ENCODE peak calls at places on chromosomes 13 and 19, in eight cellular contexts. D, S, K, L, B, E, I and O are unnamed samples.

GRCh38 chr13:28739376-28739775 is 20.6 kb upstream of the SLC46A3 start:
- DNase-seq in D (no peak), K (no peak), S (no peak), I (no peak), E (no peak), B (no peak), L (no peak), O (no peak)

GRCh38 chr13:98118865-98119264 is 24.0 kb upstream of the FARP1 start:
- DNase-seq in L (no peak), E (no peak), B (no peak), S (no peak), K (no peak), D (no peak), I (no peak), O (no peak)

GRCh38 chr13:50509771-50510441 is 333.6 kb downstream of the DLEU7 start:
- DNase-seq in K (no peak), D (no peak), I (no peak), L (no peak), E (no peak), B (no peak), S (peak; percentile 24), O (no peak)

GRCh38 chr19:52923782-52924593 is 760 bp upstream of the ZNF888 start:
- DNase-seq in K (no peak), B (no peak), E (peak; percentile 26), I (peak; percentile 48), D (no peak), S (peak; percentile 44), L (no peak), O (peak; percentile 42)

GRCh38 chr19:50720921-50721291 is 1.3 kb upstream of the SHANK1 start:
- DNase-seq in L (no peak), K (peak; percentile 27), S (peak; percentile 34), E (no peak), I (peak; percentile 69), B (no peak), D (no peak), O (no peak)

GRCh38 chr13:67235265-67235664 is 5.1 kb upstream of the PCDH9 start:
- DNase-seq in B (no peak), L (no peak), I (no peak), S (no peak), E (no peak), D (no peak), K (no peak), O (no peak)

GRCh38 chr19:32896516-32897214 is 27.1 kb upstream of the SLC7A9 start:
- DNase-seq in K (no peak), B (no peak), D (no peak), I (peak; percentile 17), L (no peak), E (peak; percentile 3), S (no peak), O (no peak)

GRCh38 chr19:19039901-19040300 is 6.5 kb downstream of the ARMC6 start:
- DNase-seq in L (no peak), D (no peak), B (peak; percentile 26), S (no peak), E (no peak), I (no peak), K (no peak), O (no peak)

GRCh38 chr13:112686364-112686763 is 3.5 kb upstream of the ATP11A start:
- DNase-seq in B (no peak), L (no peak), E (no peak), I (no peak), D (no peak), S (no peak), K (no peak), O (no peak)

GRCh38 chr13:102798653-102799543 is at the start of the genes BIVM and POGLUT2:
- DNase-seq in L (peak; percentile 78), E (peak; percentile 94), I (peak; percentile 94), B (peak; percentile 52), K (peak; percentile 86), D (peak; percentile 93), S (peak; percentile 98), O (peak; percentile 65)

GRCh38 chr13:47250141-47250540 is 353.3 kb upstream of the HTR2A start:
- DNase-seq in E (peak; percentile 88), L (no peak), I (peak; percentile 98), K (no peak), D (peak; percentile 6), B (no peak), S (peak; percentile 69), O (no peak)

GRCh38 chr19:49098795-49099194 is 13.5 kb downstream of the SNRNP70 start:
- DNase-seq in S (no peak), I (no peak), K (no peak), D (peak; percentile 37), B (no peak), E (no peak), L (no peak), O (no peak)

GRCh38 chr19:5914358-5914774 is 312 bp downstream of the CAPS start:
- DNase-seq in S (no peak), L (no peak), I (no peak), D (peak; percentile 51), E (no peak), B (no peak), K (no peak), O (no peak)

GRCh38 chr13:46207828-46208227 is 3.9 kb upstream of the LRRC63 start:
- DNase-seq in E (no peak), B (no peak), K (no peak), I (no peak), L (no peak), S (no peak), D (no peak), O (no peak)

GRCh38 chr19:18710986-18711751 is 27.7 kb downstream of the CRTC1 start:
- DNase-seq in B (no peak), S (no peak), E (peak; percentile 38), K (no peak), D (no peak), L (no peak), I (peak; percentile 52), O (no peak)

GRCh38 chr19:2305424-2305823 is 2.5 kb downstream of the LINGO3 start:
- DNase-seq in K (no peak), D (no peak), B (no peak), I (no peak), L (no peak), E (no peak), S (no peak), O (no peak)

GRCh38 chr13:60134376-60134775 is 29.4 kb downstream of the DIAPH3 start:
- DNase-seq in B (no peak), S (no peak), K (no peak), L (no peak), D (no peak), I (peak; percentile 21), E (peak; percentile 37), O (no peak)

GRCh38 chr13:73417012-73417615 is 358.3 kb downstream of the KLF5 start:
- DNase-seq in K (no peak), L (no peak), B (no peak), E (no peak), I (peak; percentile 13), D (no peak), S (peak; percentile 63), O (no peak)
- TF ChIP-seq CTCF in K (no peak), L (no peak), B (no peak), E (peak; percentile 9), I (peak; percentile 16), D (no peak), S (peak; percentile 37), O (no peak)

DNA sequence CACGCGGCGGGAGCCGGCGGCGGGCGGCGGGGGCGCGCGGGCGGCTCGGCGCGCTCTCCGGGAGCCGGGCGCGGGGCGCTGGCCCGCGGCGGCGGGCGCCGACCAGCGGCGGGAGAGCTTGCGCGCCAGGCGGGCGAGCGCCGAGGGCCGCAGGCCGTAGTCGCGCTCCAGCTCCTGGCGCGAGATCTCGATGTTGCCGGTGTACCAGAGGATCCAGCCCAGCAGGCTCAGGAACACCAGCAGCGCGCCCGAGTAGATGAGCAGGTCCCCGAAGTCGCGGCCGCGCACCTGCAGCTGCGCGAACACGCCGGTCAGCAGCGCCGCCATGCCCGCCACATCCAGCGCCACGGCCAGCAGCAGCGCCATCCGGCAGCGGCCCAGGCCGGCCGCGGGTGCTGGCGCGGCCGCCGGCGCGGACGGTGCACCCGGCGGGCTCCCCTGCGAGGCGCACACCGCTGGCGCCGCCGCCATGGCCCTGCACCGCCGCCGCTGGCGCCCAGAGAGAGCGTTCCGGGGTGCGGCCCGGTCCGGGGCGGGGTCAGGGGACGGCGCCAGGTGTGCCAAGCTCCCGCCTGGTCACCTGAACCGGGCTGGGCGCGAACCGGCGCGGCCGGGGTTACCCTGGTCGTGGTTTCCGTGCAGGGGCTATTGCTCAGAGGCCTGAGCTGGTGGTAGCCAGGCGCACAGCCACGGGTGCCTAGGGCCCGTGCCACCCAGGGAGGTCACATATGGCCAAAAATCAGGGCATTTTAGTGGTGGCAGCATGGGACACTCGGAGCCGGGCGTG is at the start of gene TMEM238:
- DNase-seq in B (peak; percentile 7), D (peak; percentile 72), E (peak; percentile 73), I (peak; percentile 64), K (peak; percentile 72), S (peak; percentile 82), L (no peak), O (peak; percentile 78)
- TF ChIP-seq CTCF in B (no peak), D (no peak), E (no peak), I (no peak), K (no peak), S (no peak), L (no peak), O (peak; percentile 27)

GRCh38 chr19:23261496-23262020 is 11.4 kb upstream of the ZNF724 start:
- DNase-seq in I (no peak), B (no peak), L (no peak), E (no peak), K (no peak), S (no peak), D (no peak), O (no peak)
- TF ChIP-seq CTCF in I (no peak), B (no peak), L (no peak), E (no peak), K (no peak), S (no peak), D (no peak), O (no peak)

DNA sequence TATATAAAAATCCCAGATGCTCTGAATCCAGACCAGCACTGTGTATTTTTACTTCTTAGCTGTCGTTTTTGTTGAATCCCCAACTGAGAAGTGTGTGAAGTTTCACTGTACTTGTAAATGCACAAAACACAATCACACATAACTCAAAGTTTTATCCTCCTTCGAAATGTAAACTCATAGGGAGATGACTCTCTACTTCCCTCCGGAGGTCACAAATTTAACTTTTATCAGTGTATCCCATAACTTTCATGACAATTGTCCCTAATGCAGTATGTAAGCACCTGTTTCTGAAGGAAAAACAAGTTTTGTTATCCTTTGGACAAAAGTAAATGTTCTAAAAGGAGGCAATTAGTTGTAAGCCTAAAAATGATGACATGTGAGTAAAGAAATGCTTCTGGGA is 665.0 kb upstream of the SLITRK6 start:
- DNase-seq in L (no peak), I (no peak), E (peak; percentile 1), S (peak; percentile 12), B (no peak), D (no peak), K (no peak), O (no peak)
- TF ChIP-seq CTCF in L (no peak), I (no peak), E (no peak), S (peak; percentile 33), B (no peak), D (no peak), K (peak; percentile 5), O (no peak)

DNA sequence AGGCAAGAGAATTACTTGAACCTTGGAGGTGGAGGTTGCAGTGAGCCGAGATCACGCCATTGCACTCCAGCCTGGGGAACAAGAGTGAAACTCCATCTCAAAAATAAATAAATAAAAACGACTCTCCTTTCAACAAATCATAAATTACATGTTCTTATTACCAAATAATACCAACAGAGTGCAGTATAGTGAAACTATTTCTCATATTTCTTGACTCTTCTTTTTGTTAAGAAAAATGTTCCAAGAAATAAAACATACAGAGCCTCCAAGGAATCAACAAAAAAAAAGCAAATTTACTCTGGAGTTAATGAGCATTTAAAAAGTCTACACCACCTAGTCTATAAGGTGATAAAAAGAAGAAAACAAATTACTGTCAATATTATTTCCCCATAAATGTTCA is 188.8 kb downstream of the KLF12 start:
- DNase-seq in K (no peak), I (peak; percentile 25), B (no peak), E (peak; percentile 40), D (no peak), L (no peak), S (no peak), O (no peak)
- TF ChIP-seq CTCF in K (no peak), I (no peak), B (no peak), E (no peak), D (no peak), L (no peak), S (no peak), O (no peak)